ENCODE peak calls at places on chromosome 15, in ten cellular contexts. One of them, this sample, is unnamed.

GRCh38 chr15:85555875-85556617 is 175.6 kb downstream of the AKAP13 start:
- DNase-seq in breast epithelium: no peak
- DNase-seq in spleen: no peak
- DNase-seq in transverse colon: no peak
- DNase-seq in H1: no peak
- DNase-seq in HL-60: no peak
- DNase-seq in sigmoid colon: no peak
- DNase-seq in HCT116: no peak
- DNase-seq in GM23338: no peak
- DNase-seq in GM12878: no peak
- DNase-seq in this sample: no peak

GRCh38 chr15:45187894-45188830 is at the start of gene SHF:
- DNase-seq in sigmoid colon: peak
- DNase-seq in H1: no peak
- DNase-seq in breast epithelium: no peak
- DNase-seq in GM12878: no peak
- DNase-seq in HL-60: no peak
- DNase-seq in GM23338: peak
- DNase-seq in HCT116: no peak
- DNase-seq in transverse colon: peak
- DNase-seq in spleen: peak
- DNase-seq in this sample: peak

GRCh38 chr15:36527512-36528162 is 51.8 kb upstream of the CDIN1 start:
- DNase-seq in GM12878: no peak
- DNase-seq in transverse colon: no peak
- DNase-seq in H1: no peak
- DNase-seq in HL-60: no peak
- DNase-seq in breast epithelium: no peak
- DNase-seq in GM23338: peak
- DNase-seq in sigmoid colon: no peak
- DNase-seq in spleen: no peak
- DNase-seq in HCT116: no peak
- DNase-seq in this sample: no peak

GRCh38 chr15:46707452-46707851 is 1009.9 kb upstream of the SEMA6D start:
- DNase-seq in transverse colon: no peak
- DNase-seq in sigmoid colon: no peak
- DNase-seq in breast epithelium: no peak
- DNase-seq in GM12878: no peak
- DNase-seq in HCT116: no peak
- DNase-seq in spleen: no peak
- DNase-seq in GM23338: no peak
- DNase-seq in HL-60: no peak
- DNase-seq in H1: no peak
- DNase-seq in this sample: no peak

GRCh38 chr15:41969851-41970431 is 2.4 kb downstream of the EHD4 start:
- DNase-seq in GM23338: no peak
- DNase-seq in HL-60: peak
- DNase-seq in transverse colon: peak
- DNase-seq in H1: no peak
- DNase-seq in HCT116: no peak
- DNase-seq in GM12878: peak
- DNase-seq in sigmoid colon: no peak
- DNase-seq in breast epithelium: peak
- DNase-seq in spleen: peak
- DNase-seq in this sample: peak

GRCh38 chr15:70633394-70633793 is 130.0 kb downstream of the UACA start:
- DNase-seq in transverse colon: no peak
- DNase-seq in HCT116: no peak
- DNase-seq in breast epithelium: no peak
- DNase-seq in H1: no peak
- DNase-seq in HL-60: no peak
- DNase-seq in GM23338: peak
- DNase-seq in sigmoid colon: no peak
- DNase-seq in spleen: no peak
- DNase-seq in GM12878: no peak
- DNase-seq in this sample: no peak

GRCh38 chr15:29465816-29466215 is 196.2 kb upstream of the NSMCE3 start:
- DNase-seq in GM23338: no peak
- DNase-seq in H1: no peak
- DNase-seq in HCT116: no peak
- DNase-seq in HL-60: no peak
- DNase-seq in spleen: no peak
- DNase-seq in transverse colon: no peak
- DNase-seq in GM12878: no peak
- DNase-seq in sigmoid colon: no peak
- DNase-seq in breast epithelium: no peak
- DNase-seq in this sample: no peak

GRCh38 chr15:67937153-67937761 is 97.4 kb upstream of the RNU6-1 start:
- DNase-seq in HCT116: no peak
- DNase-seq in spleen: no peak
- DNase-seq in sigmoid colon: no peak
- DNase-seq in GM12878: no peak
- DNase-seq in H1: no peak
- DNase-seq in GM23338: peak
- DNase-seq in HL-60: no peak
- DNase-seq in breast epithelium: peak
- DNase-seq in transverse colon: no peak
- DNase-seq in this sample: no peak

GRCh38 chr15:80265021-80265420 is 13.0 kb upstream of the CTXND1 start:
- DNase-seq in spleen: no peak
- DNase-seq in H1: no peak
- DNase-seq in transverse colon: no peak
- DNase-seq in GM23338: no peak
- DNase-seq in breast epithelium: no peak
- DNase-seq in HL-60: no peak
- DNase-seq in HCT116: no peak
- DNase-seq in GM12878: no peak
- DNase-seq in sigmoid colon: peak
- DNase-seq in this sample: no peak

GRCh38 chr15:63405683-63406456 is 24.2 kb upstream of the CA12 start:
- DNase-seq in HCT116: no peak
- DNase-seq in HL-60: no peak
- DNase-seq in H1: no peak
- DNase-seq in breast epithelium: no peak
- DNase-seq in GM12878: no peak
- DNase-seq in spleen: no peak
- DNase-seq in transverse colon: no peak
- DNase-seq in GM23338: no peak
- DNase-seq in sigmoid colon: no peak
- DNase-seq in this sample: no peak
- TF ChIP-seq POLR2AphosphoS5 in HCT116: no peak
- TF ChIP-seq POLR2AphosphoS5 in HL-60: no peak
- TF ChIP-seq POLR2AphosphoS5 in H1: no peak
- TF ChIP-seq POLR2AphosphoS5 in breast epithelium: no peak
- TF ChIP-seq POLR2AphosphoS5 in GM12878: no peak
- TF ChIP-seq POLR2AphosphoS5 in spleen: no peak
- TF ChIP-seq POLR2AphosphoS5 in transverse colon: no peak
- TF ChIP-seq POLR2AphosphoS5 in GM23338: no peak
- TF ChIP-seq POLR2AphosphoS5 in sigmoid colon: no peak
- TF ChIP-seq POLR2AphosphoS5 in this sample: no peak

DNA sequence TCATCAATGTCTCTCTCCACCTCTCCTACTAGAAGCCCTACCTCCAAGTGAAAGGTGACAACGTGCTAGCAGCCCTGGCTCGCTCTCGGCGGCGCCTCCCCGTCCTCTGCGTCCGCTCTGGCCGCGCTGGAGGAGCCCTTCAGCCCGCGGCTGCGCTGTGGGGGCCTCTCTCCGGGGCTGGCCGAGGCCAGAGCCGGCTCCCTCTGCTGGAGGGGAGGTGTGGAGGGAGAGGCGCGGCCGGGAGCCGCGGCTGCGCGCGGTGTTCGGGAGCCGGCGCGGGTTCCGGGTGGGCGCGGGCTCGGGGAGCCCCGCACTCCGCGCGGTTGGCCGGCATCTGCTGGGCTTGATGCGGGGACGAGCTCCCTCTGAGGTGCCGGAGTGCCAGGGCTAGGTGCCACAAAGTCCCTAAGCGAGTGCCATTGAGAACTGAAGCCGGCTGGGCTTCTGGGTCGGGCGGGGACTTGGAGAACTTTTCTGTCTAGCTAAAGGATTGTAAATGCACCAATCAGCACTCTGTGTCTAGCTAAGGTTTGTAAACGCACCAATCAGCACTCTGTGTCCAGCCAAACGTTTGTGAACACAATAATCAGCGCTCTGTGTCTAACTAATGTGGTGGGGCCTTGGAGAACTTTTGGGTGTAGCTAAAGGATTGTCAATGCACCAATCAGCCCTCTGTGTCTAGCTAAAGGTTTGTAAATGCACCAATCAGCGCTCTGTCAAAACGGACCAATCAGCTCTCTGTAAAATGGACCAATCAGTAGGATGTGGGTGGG is 84.8 kb upstream of the ARRDC4 start:
- DNase-seq in HL-60: peak
- DNase-seq in transverse colon: peak
- DNase-seq in breast epithelium: no peak
- DNase-seq in GM23338: peak
- DNase-seq in H1: no peak
- DNase-seq in GM12878: no peak
- DNase-seq in sigmoid colon: no peak
- DNase-seq in HCT116: peak
- DNase-seq in spleen: no peak
- DNase-seq in this sample: no peak
- TF ChIP-seq CTCF in HL-60: no peak
- TF ChIP-seq CTCF in transverse colon: peak
- TF ChIP-seq CTCF in breast epithelium: no peak
- TF ChIP-seq CTCF in GM23338: peak
- TF ChIP-seq CTCF in H1: peak
- TF ChIP-seq CTCF in GM12878: no peak
- TF ChIP-seq CTCF in sigmoid colon: no peak
- TF ChIP-seq CTCF in HCT116: no peak
- TF ChIP-seq CTCF in spleen: no peak
- TF ChIP-seq CTCF in this sample: no peak

DNA sequence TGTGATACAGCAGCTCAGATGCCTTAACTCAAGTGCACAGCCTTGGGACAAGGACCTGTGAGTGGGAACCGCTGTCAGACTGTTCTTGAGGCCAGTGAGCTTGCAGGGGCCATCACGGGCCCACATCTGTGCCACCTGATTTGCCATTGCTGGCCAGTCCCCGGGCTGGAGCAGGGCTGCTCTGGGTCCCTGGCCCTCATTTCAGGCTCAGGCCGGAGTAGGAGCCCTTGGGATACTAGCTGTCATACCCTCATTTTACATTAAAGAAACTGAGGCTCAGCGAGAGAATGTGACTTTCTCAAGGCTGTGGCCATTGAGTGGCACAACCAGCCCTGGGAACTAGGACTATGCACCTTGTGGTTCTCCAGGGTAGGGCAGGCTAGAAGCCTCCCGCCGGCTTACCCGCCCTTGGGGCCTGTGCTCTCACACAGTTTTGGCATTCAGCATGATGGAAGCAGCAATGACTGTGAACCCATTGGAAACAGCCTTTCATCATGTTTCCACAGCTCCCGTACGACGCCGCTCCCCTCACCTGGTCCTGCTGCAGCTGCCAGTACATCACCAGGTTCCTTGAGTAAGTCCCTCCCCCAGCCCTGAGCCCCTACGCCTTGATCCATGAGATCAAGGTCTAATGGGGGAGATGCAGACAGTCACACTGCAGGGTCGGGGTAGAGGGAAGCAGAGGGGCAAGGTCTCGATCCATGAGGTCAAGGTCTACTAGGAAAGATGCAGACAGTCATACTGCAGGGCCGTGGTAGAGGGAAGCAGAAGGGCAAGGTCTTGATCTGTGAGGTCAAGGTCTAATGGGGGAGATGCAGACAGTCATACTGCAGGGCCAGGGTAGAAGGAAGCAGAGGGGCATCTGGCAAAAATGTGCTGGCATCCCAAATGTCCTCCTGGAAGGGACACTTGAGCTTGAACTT is 42.2 kb downstream of the GOLGA6L10 start:
- DNase-seq in GM12878: no peak
- DNase-seq in transverse colon: no peak
- DNase-seq in H1: no peak
- DNase-seq in GM23338: peak
- DNase-seq in spleen: no peak
- DNase-seq in breast epithelium: peak
- DNase-seq in HCT116: no peak
- DNase-seq in sigmoid colon: peak
- DNase-seq in HL-60: no peak
- DNase-seq in this sample: no peak
- TF ChIP-seq POLR2AphosphoS5 in GM12878: no peak
- TF ChIP-seq POLR2AphosphoS5 in transverse colon: no peak
- TF ChIP-seq POLR2AphosphoS5 in H1: no peak
- TF ChIP-seq POLR2AphosphoS5 in GM23338: no peak
- TF ChIP-seq POLR2AphosphoS5 in spleen: no peak
- TF ChIP-seq POLR2AphosphoS5 in breast epithelium: no peak
- TF ChIP-seq POLR2AphosphoS5 in HCT116: no peak
- TF ChIP-seq POLR2AphosphoS5 in sigmoid colon: no peak
- TF ChIP-seq POLR2AphosphoS5 in HL-60: no peak
- TF ChIP-seq POLR2AphosphoS5 in this sample: no peak

GRCh38 chr15:92523176-92523575 is 129.5 kb downstream of the ST8SIA2 start:
- DNase-seq in GM23338: no peak
- DNase-seq in breast epithelium: no peak
- DNase-seq in spleen: no peak
- DNase-seq in GM12878: no peak
- DNase-seq in HL-60: no peak
- DNase-seq in sigmoid colon: no peak
- DNase-seq in transverse colon: no peak
- DNase-seq in H1: no peak
- DNase-seq in HCT116: no peak
- DNase-seq in this sample: no peak

GRCh38 chr15:92520914-92521623 is 127.4 kb downstream of the ST8SIA2 start:
- DNase-seq in HL-60: no peak
- DNase-seq in GM23338: no peak
- DNase-seq in H1: no peak
- DNase-seq in spleen: no peak
- DNase-seq in breast epithelium: no peak
- DNase-seq in HCT116: no peak
- DNase-seq in transverse colon: no peak
- DNase-seq in GM12878: no peak
- DNase-seq in sigmoid colon: no peak
- DNase-seq in this sample: no peak

GRCh38 chr15:92519709-92520108 is 126.0 kb downstream of the ST8SIA2 start:
- DNase-seq in spleen: no peak
- DNase-seq in sigmoid colon: no peak
- DNase-seq in transverse colon: no peak
- DNase-seq in H1: no peak
- DNase-seq in GM12878: no peak
- DNase-seq in GM23338: no peak
- DNase-seq in HCT116: no peak
- DNase-seq in breast epithelium: no peak
- DNase-seq in HL-60: no peak
- DNase-seq in this sample: no peak

GRCh38 chr15:92524161-92524560 is 130.5 kb downstream of the ST8SIA2 start:
- DNase-seq in HCT116: no peak
- DNase-seq in GM12878: no peak
- DNase-seq in HL-60: no peak
- DNase-seq in transverse colon: no peak
- DNase-seq in breast epithelium: no peak
- DNase-seq in H1: no peak
- DNase-seq in spleen: no peak
- DNase-seq in GM23338: no peak
- DNase-seq in sigmoid colon: no peak
- DNase-seq in this sample: no peak

DNA sequence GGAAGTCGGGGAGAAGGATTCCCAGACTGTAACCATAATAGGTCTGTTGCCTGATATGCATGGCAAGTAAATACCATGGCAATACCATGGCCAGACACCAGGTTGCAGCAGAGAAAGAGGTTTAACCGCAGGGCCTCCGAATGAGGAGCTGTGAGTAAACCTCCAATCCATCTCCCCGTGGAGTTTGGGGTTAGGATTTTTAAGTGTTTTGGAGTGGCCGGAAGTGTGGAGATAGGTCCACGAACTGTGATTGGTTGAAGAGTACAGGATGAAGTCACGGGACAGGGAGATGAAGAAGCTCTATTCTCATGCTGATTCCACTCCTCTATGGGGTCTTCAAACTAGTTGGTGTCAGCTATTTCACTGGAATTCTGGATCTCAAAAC is 127.9 kb downstream of the ST8SIA2 start:
- DNase-seq in GM12878: peak
- DNase-seq in H1: peak
- DNase-seq in GM23338: peak
- DNase-seq in spleen: no peak
- DNase-seq in transverse colon: peak
- DNase-seq in breast epithelium: peak
- DNase-seq in HL-60: peak
- DNase-seq in sigmoid colon: peak
- DNase-seq in HCT116: peak
- DNase-seq in this sample: peak
- TF ChIP-seq CTCF in GM12878: peak
- TF ChIP-seq CTCF in H1: peak
- TF ChIP-seq CTCF in GM23338: peak
- TF ChIP-seq CTCF in spleen: peak
- TF ChIP-seq CTCF in transverse colon: peak
- TF ChIP-seq CTCF in breast epithelium: peak
- TF ChIP-seq CTCF in HL-60: peak
- TF ChIP-seq CTCF in sigmoid colon: peak
- TF ChIP-seq CTCF in HCT116: peak
- TF ChIP-seq CTCF in this sample: no peak